ENCODE peak calls at places on chromosomes 6 and 20, in five cellular contexts. One of them, this sample, is unnamed.

GRCh38 chr20:46388201-46388836 is 18.1 kb downstream of the ELMO2 start:
- DNase-seq in neural progenitor cell: no peak
- DNase-seq in right lobe of liver: no peak
- DNase-seq in heart right ventricle: no peak
- DNase-seq in endothelial cell of umbilical vein: no peak
- DNase-seq in this sample: no peak

GRCh38 chr6:170451762-170452651 is 101.1 kb downstream of the PSMB1 start:
- DNase-seq in neural progenitor cell: no peak
- DNase-seq in right lobe of liver: no peak
- DNase-seq in heart right ventricle: no peak
- DNase-seq in endothelial cell of umbilical vein: no peak
- DNase-seq in this sample: no peak

GRCh38 chr6:47669684-47670515 is 28.5 kb upstream of the ADGRF4 start:
- DNase-seq in neural progenitor cell: peak
- DNase-seq in endothelial cell of umbilical vein: no peak
- DNase-seq in heart right ventricle: no peak
- DNase-seq in right lobe of liver: no peak
- DNase-seq in this sample: no peak

GRCh38 chr20:63772781-63773520 is 33.4 kb downstream of the SLC2A4RG start:
- DNase-seq in right lobe of liver: no peak
- DNase-seq in neural progenitor cell: no peak
- DNase-seq in heart right ventricle: peak
- DNase-seq in endothelial cell of umbilical vein: no peak
- DNase-seq in this sample: no peak

GRCh38 chr6:22328499-22328898 is 31.7 kb upstream of the PRL start:
- DNase-seq in heart right ventricle: no peak
- DNase-seq in endothelial cell of umbilical vein: no peak
- DNase-seq in neural progenitor cell: no peak
- DNase-seq in right lobe of liver: no peak
- DNase-seq in this sample: no peak

GRCh38 chr6:157592566-157592965 is 211.6 kb downstream of the ZDHHC14 start:
- DNase-seq in endothelial cell of umbilical vein: no peak
- DNase-seq in neural progenitor cell: no peak
- DNase-seq in right lobe of liver: no peak
- DNase-seq in heart right ventricle: no peak
- DNase-seq in this sample: no peak

GRCh38 chr6:52725530-52726192 is 37.6 kb downstream of the GSTA2 start:
- DNase-seq in neural progenitor cell: no peak
- DNase-seq in right lobe of liver: no peak
- DNase-seq in heart right ventricle: no peak
- DNase-seq in endothelial cell of umbilical vein: no peak
- DNase-seq in this sample: no peak

GRCh38 chr6:49849121-49849907 is 17.0 kb downstream of the CRISP1 start:
- DNase-seq in endothelial cell of umbilical vein: peak
- DNase-seq in heart right ventricle: no peak
- DNase-seq in right lobe of liver: no peak
- DNase-seq in neural progenitor cell: peak
- DNase-seq in this sample: peak

GRCh38 chr20:45037050-45037449 is 63.9 kb downstream of the KCNS1 start:
- DNase-seq in right lobe of liver: no peak
- DNase-seq in endothelial cell of umbilical vein: peak
- DNase-seq in heart right ventricle: no peak
- DNase-seq in neural progenitor cell: no peak
- DNase-seq in this sample: no peak

GRCh38 chr6:109686566-109686965 is 4.4 kb downstream of the AK9 start:
- DNase-seq in heart right ventricle: no peak
- DNase-seq in endothelial cell of umbilical vein: no peak
- DNase-seq in neural progenitor cell: no peak
- DNase-seq in right lobe of liver: no peak
- DNase-seq in this sample: no peak

GRCh38 chr6:107642348-107643347 is 152.7 kb downstream of the SOBP start:
- DNase-seq in endothelial cell of umbilical vein: no peak
- DNase-seq in right lobe of liver: no peak
- DNase-seq in neural progenitor cell: no peak
- DNase-seq in heart right ventricle: no peak
- DNase-seq in this sample: peak

GRCh38 chr6:118398066-118398465 is 150.0 kb upstream of the PLN start:
- DNase-seq in right lobe of liver: no peak
- DNase-seq in endothelial cell of umbilical vein: no peak
- DNase-seq in heart right ventricle: no peak
- DNase-seq in neural progenitor cell: peak
- DNase-seq in this sample: no peak

GRCh38 chr6:112933947-112934346 is 586.8 kb downstream of the RFPL4B start:
- DNase-seq in endothelial cell of umbilical vein: no peak
- DNase-seq in right lobe of liver: no peak
- DNase-seq in heart right ventricle: no peak
- DNase-seq in neural progenitor cell: no peak
- DNase-seq in this sample: no peak

GRCh38 chr20:62938105-62938888 is at the start of gene GID8:
- DNase-seq in neural progenitor cell: peak
- DNase-seq in right lobe of liver: no peak
- DNase-seq in endothelial cell of umbilical vein: peak
- DNase-seq in heart right ventricle: peak
- DNase-seq in this sample: peak

GRCh38 chr20:33791959-33792597 is 19.1 kb upstream of the CHMP4B start:
- DNase-seq in neural progenitor cell: peak
- DNase-seq in right lobe of liver: no peak
- DNase-seq in endothelial cell of umbilical vein: peak
- DNase-seq in heart right ventricle: peak
- DNase-seq in this sample: peak

GRCh38 chr6:165770430-165771082 is 107.5 kb upstream of the PDE10A start:
- DNase-seq in neural progenitor cell: no peak
- DNase-seq in endothelial cell of umbilical vein: no peak
- DNase-seq in right lobe of liver: no peak
- DNase-seq in heart right ventricle: no peak
- DNase-seq in this sample: no peak

GRCh38 chr6:102204336-102204735 is 810.8 kb downstream of the GRIK2 start:
- DNase-seq in right lobe of liver: no peak
- DNase-seq in heart right ventricle: no peak
- DNase-seq in endothelial cell of umbilical vein: no peak
- DNase-seq in neural progenitor cell: no peak
- DNase-seq in this sample: no peak

GRCh38 chr6:114398481-114398880 is 55.7 kb upstream of the HS3ST5 start:
- DNase-seq in neural progenitor cell: no peak
- DNase-seq in endothelial cell of umbilical vein: no peak
- DNase-seq in right lobe of liver: no peak
- DNase-seq in heart right ventricle: no peak
- DNase-seq in this sample: no peak

GRCh38 chr6:157223021-157223430 is 100.3 kb downstream of the TMEM242 start:
- DNase-seq in endothelial cell of umbilical vein: no peak
- DNase-seq in neural progenitor cell: no peak
- DNase-seq in right lobe of liver: no peak
- DNase-seq in heart right ventricle: no peak
- DNase-seq in this sample: no peak

GRCh38 chr20:4633780-4634179 is 87.9 kb upstream of the PRND start:
- DNase-seq in heart right ventricle: no peak
- DNase-seq in right lobe of liver: no peak
- DNase-seq in endothelial cell of umbilical vein: peak
- DNase-seq in neural progenitor cell: no peak
- DNase-seq in this sample: no peak

GRCh38 chr6:20413826-20414225 is 12.1 kb downstream of the E2F3 start:
- DNase-seq in endothelial cell of umbilical vein: no peak
- DNase-seq in right lobe of liver: no peak
- DNase-seq in neural progenitor cell: no peak
- DNase-seq in heart right ventricle: no peak
- DNase-seq in this sample: no peak
- TF ChIP-seq CTCF in endothelial cell of umbilical vein: no peak
- TF ChIP-seq CTCF in right lobe of liver: no peak
- TF ChIP-seq CTCF in neural progenitor cell: no peak
- TF ChIP-seq CTCF in heart right ventricle: no peak
- TF ChIP-seq CTCF in this sample: no peak

GRCh38 chr6:39948156-39948850 is 14.0 kb upstream of the MOCS1 start:
- DNase-seq in heart right ventricle: no peak
- DNase-seq in right lobe of liver: no peak
- DNase-seq in endothelial cell of umbilical vein: no peak
- DNase-seq in neural progenitor cell: no peak
- DNase-seq in this sample: no peak
- TF ChIP-seq CTCF in heart right ventricle: no peak
- TF ChIP-seq CTCF in right lobe of liver: no peak
- TF ChIP-seq CTCF in endothelial cell of umbilical vein: no peak
- TF ChIP-seq CTCF in neural progenitor cell: no peak
- TF ChIP-seq CTCF in this sample: no peak

DNA sequence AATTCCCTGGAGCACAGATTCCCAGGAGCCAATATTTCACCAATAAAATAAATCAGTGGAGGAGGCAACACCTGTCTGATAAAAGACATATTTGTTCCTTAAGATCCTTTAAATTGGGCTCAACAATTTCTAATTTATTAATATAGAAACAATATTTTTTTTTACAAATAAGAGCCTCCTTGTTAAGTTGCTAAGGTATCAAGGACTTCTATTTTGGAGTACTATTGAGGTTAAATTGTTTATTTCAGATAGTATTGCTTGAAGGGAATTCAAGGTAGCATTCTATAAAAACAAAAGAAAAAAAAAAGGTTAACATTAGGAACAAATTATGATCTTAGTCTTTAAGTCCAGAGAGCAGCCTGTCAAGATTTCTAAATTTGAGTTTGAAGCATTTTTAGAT is 19.5 kb upstream of the NCR2 start:
- DNase-seq in neural progenitor cell: no peak
- DNase-seq in heart right ventricle: no peak
- DNase-seq in endothelial cell of umbilical vein: no peak
- DNase-seq in right lobe of liver: no peak
- DNase-seq in this sample: no peak
- TF ChIP-seq CTCF in neural progenitor cell: no peak
- TF ChIP-seq CTCF in heart right ventricle: no peak
- TF ChIP-seq CTCF in endothelial cell of umbilical vein: no peak
- TF ChIP-seq CTCF in right lobe of liver: no peak
- TF ChIP-seq CTCF in this sample: no peak

GRCh38 chr6:31901415-31901952 is 402 bp downstream of the ZBTB12 start:
- DNase-seq in heart right ventricle: peak
- DNase-seq in endothelial cell of umbilical vein: peak
- DNase-seq in neural progenitor cell: peak
- DNase-seq in right lobe of liver: peak
- DNase-seq in this sample: peak

GRCh38 chr6:31900917-31901414 is 920 bp downstream of the ZBTB12 start:
- DNase-seq in heart right ventricle: no peak
- DNase-seq in right lobe of liver: no peak
- DNase-seq in endothelial cell of umbilical vein: no peak
- DNase-seq in neural progenitor cell: peak
- DNase-seq in this sample: no peak

GRCh38 chr6:31899882-31900722 is 1.8 kb downstream of the ZBTB12 start:
- DNase-seq in endothelial cell of umbilical vein: no peak
- DNase-seq in right lobe of liver: no peak
- DNase-seq in heart right ventricle: no peak
- DNase-seq in neural progenitor cell: no peak
- DNase-seq in this sample: no peak

GRCh38 chr6:31903957-31904356 is 2.1 kb upstream of the ZBTB12 start:
- DNase-seq in neural progenitor cell: no peak
- DNase-seq in right lobe of liver: no peak
- DNase-seq in heart right ventricle: no peak
- DNase-seq in endothelial cell of umbilical vein: no peak
- DNase-seq in this sample: no peak

GRCh38 chr6:31901953-31902643 is at the start of gene ZBTB12:
- DNase-seq in endothelial cell of umbilical vein: peak
- DNase-seq in right lobe of liver: peak
- DNase-seq in heart right ventricle: peak
- DNase-seq in neural progenitor cell: peak
- DNase-seq in this sample: peak
- TF ChIP-seq CTCF in endothelial cell of umbilical vein: no peak
- TF ChIP-seq CTCF in right lobe of liver: no peak
- TF ChIP-seq CTCF in heart right ventricle: no peak
- TF ChIP-seq CTCF in neural progenitor cell: no peak
- TF ChIP-seq CTCF in this sample: no peak

GRCh38 chr6:20737912-20738311 is 203.7 kb downstream of the CDKAL1 start:
- DNase-seq in endothelial cell of umbilical vein: no peak
- DNase-seq in right lobe of liver: no peak
- DNase-seq in heart right ventricle: no peak
- DNase-seq in neural progenitor cell: no peak
- DNase-seq in this sample: no peak
- TF ChIP-seq CTCF in endothelial cell of umbilical vein: no peak
- TF ChIP-seq CTCF in right lobe of liver: no peak
- TF ChIP-seq CTCF in heart right ventricle: no peak
- TF ChIP-seq CTCF in neural progenitor cell: no peak
- TF ChIP-seq CTCF in this sample: no peak

GRCh38 chr6:28988536-28989415 is 16.3 kb downstream of the ZNF311 start:
- DNase-seq in right lobe of liver: peak
- DNase-seq in endothelial cell of umbilical vein: peak
- DNase-seq in neural progenitor cell: peak
- DNase-seq in heart right ventricle: peak
- DNase-seq in this sample: no peak
- TF ChIP-seq CTCF in right lobe of liver: peak
- TF ChIP-seq CTCF in endothelial cell of umbilical vein: peak
- TF ChIP-seq CTCF in neural progenitor cell: peak
- TF ChIP-seq CTCF in heart right ventricle: peak
- TF ChIP-seq CTCF in this sample: peak

GRCh38 chr6:8705435-8706020 is 270.2 kb upstream of the SLC35B3 start:
- DNase-seq in heart right ventricle: no peak
- DNase-seq in right lobe of liver: no peak
- DNase-seq in neural progenitor cell: peak
- DNase-seq in endothelial cell of umbilical vein: no peak
- DNase-seq in this sample: no peak

GRCh38 chr6:8703059-8703458 is 267.7 kb upstream of the SLC35B3 start:
- DNase-seq in endothelial cell of umbilical vein: no peak
- DNase-seq in neural progenitor cell: no peak
- DNase-seq in heart right ventricle: no peak
- DNase-seq in right lobe of liver: no peak
- DNase-seq in this sample: no peak

GRCh38 chr6:8707369-8707768 is 272.0 kb upstream of the SLC35B3 start:
- DNase-seq in right lobe of liver: no peak
- DNase-seq in endothelial cell of umbilical vein: no peak
- DNase-seq in neural progenitor cell: no peak
- DNase-seq in heart right ventricle: no peak
- DNase-seq in this sample: no peak

GRCh38 chr6:8710668-8711431 is 275.5 kb upstream of the SLC35B3 start:
- DNase-seq in endothelial cell of umbilical vein: no peak
- DNase-seq in neural progenitor cell: no peak
- DNase-seq in right lobe of liver: no peak
- DNase-seq in heart right ventricle: no peak
- DNase-seq in this sample: no peak

DNA sequence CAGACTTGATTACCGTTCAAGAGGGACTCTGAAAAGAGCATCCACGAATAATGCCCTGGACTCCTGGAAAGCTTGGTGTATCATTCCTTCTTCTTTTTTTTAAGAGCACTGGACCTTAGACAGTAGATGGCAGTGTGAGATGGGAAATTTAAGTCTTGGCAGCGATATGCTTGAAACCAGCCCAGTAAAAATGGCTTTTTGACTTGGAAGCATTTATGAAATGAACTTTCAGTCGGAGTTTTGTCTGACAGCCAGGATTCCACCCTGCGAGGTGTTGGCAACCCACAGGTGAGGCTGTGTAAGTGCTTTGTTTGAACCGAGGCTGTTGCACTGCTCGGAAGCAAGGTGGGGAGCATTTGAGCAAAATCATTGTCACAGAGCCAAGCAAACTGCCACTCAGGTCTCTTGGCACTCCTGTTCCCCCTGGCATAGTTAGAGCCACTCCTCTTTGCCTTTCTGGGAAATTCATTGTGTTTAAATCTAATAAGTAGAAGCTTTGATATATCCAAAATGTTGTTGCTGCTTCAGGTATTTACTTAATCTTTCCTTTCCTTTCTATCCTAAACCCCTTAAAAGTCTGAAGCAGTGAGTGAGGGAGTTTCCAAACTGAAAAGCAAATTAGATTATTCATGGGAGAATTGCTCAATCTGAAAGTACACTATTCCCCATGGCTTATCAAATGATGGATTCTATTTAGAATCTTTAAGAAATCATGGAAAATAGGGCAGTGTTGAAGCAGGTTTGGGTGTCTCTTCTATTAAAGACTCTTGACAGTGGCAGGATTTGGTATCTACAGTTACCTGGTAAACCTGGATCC is 272.8 kb upstream of the SLC35B3 start:
- DNase-seq in neural progenitor cell: peak
- DNase-seq in endothelial cell of umbilical vein: no peak
- DNase-seq in right lobe of liver: peak
- DNase-seq in heart right ventricle: no peak
- DNase-seq in this sample: peak
- TF ChIP-seq CTCF in neural progenitor cell: peak
- TF ChIP-seq CTCF in endothelial cell of umbilical vein: no peak
- TF ChIP-seq CTCF in right lobe of liver: peak
- TF ChIP-seq CTCF in heart right ventricle: peak
- TF ChIP-seq CTCF in this sample: peak